ENCODE peak calls at places on chromosomes 1 and 21, in four cellular contexts. D is CD8-positive, alpha-beta T cell; P is vagina; W is kidney. R is an unnamed sample. For H3K36me3, the result is how much of the 10 kb centered on the place peaks cover.

GRCh38 chr1:196214866-196215265 is 393.4 kb downstream of the KCNT2 start:
- DNase-seq in D (no peak), P (no peak), W (no peak), R (no peak)

GRCh38 chr1:43232071-43232470 is 37.7 kb upstream of the TMEM125 start:
- DNase-seq in D (no peak), P (no peak), W (no peak), R (no peak)

GRCh38 chr1:26275580-26276431 is 4.1 kb upstream of the SH3BGRL3 start:
- DNase-seq in D (peak), P (no peak), W (peak), R (peak)

GRCh38 chr1:163069142-163069541 is at the start of gene RGS4:
- DNase-seq in D (no peak), P (no peak), W (peak), R (no peak)

GRCh38 chr1:19384113-19384512 is 72.0 kb downstream of the SLC66A1 start:
- DNase-seq in D (no peak), P (no peak), W (no peak), R (no peak)

GRCh38 chr1:42081475-42081874 is 71.7 kb upstream of the GUCA2B start:
- DNase-seq in D (no peak), P (no peak), W (peak), R (no peak)

GRCh38 chr21:34023691-34024381 is 49.5 kb upstream of the MRPS6 start:
- DNase-seq in D (no peak), P (no peak), W (no peak), R (no peak)

GRCh38 chr1:154866257-154866994 is 3.7 kb downstream of the KCNN3 start:
- DNase-seq in D (no peak), P (no peak), W (no peak), R (no peak)

GRCh38 chr1:44648514-44649250 is 25.6 kb downstream of the TMEM53 start:
- DNase-seq in D (no peak), P (no peak), W (no peak), R (no peak)

GRCh38 chr1:12147116-12147753 is 19.6 kb upstream of the TNFRSF1B start:
- DNase-seq in D (no peak), P (no peak), W (no peak), R (no peak)

GRCh38 chr21:36744560-36745231 is 45.8 kb downstream of the SIM2 start:
- DNase-seq in D (no peak), P (no peak), W (peak), R (no peak)

GRCh38 chr1:211305044-211305443 is 21.6 kb upstream of the TRAF5 start:
- DNase-seq in D (no peak), P (no peak), W (no peak), R (no peak)

GRCh38 chr1:37323486-37324377 is 150.6 kb upstream of the ZC3H12A start:
- DNase-seq in D (no peak), P (no peak), W (peak), R (no peak)

GRCh38 chr1:204188959-204189639 is 7.2 kb downstream of the KISS1 start:
- DNase-seq in D (no peak), P (no peak), W (no peak), R (no peak)

GRCh38 chr1:209029737-209030136 is 553.8 kb upstream of the CAMK1G start:
- DNase-seq in D (no peak), P (no peak), W (no peak), R (no peak)

GRCh38 chr1:231630558-231631205 is 4.1 kb downstream of the DISC1 start:
- DNase-seq in D (no peak), P (no peak), W (no peak), R (no peak)

GRCh38 chr1:64630611-64631010 is 114.3 kb upstream of the RAVER2 start:
- DNase-seq in D (no peak), P (no peak), W (no peak), R (no peak)

GRCh38 chr1:214698589-214698988 is 95.6 kb downstream of the CENPF start:
- DNase-seq in D (no peak), P (no peak), W (no peak), R (no peak)

GRCh38 chr1:229229721-229230135 is 41.2 kb upstream of the RAB4A start:
- DNase-seq in D (no peak), P (no peak), W (no peak), R (no peak)

GRCh38 chr21:45509566-45510465 is 32.4 kb downstream of the SLC19A1 start:
- DNase-seq in D (no peak), P (no peak), W (peak), R (peak)

GRCh38 chr1:1360511-1361169 is 2.3 kb upstream of the MXRA8 start:
- DNase-seq in D (no peak), P (no peak), W (peak), R (peak)

GRCh38 chr1:12478612-12478985 is 139.4 kb downstream of the DHRS3 start:
- DNase-seq in D (peak), P (no peak), W (no peak), R (no peak)

GRCh38 chr1:30537279-30537678 is 186.1 kb downstream of the MATN1 start:
- DNase-seq in D (no peak), P (peak), W (no peak), R (no peak)

GRCh38 chr1:174953657-174954435 is 45.9 kb upstream of the CACYBP start:
- DNase-seq in D (no peak), P (no peak), W (no peak), R (no peak)

GRCh38 chr1:14794136-14794768 is 195.8 kb downstream of the KAZN start:
- DNase-seq in D (no peak), P (no peak), W (no peak), R (no peak)

GRCh38 chr1:221740941-221741363 is 937 bp downstream of the DUSP10 start:
- DNase-seq in D (peak), P (no peak), W (no peak), R (no peak)

GRCh38 chr1:156941675-156942074 is 21.2 kb downstream of the LRRC71 start:
- DNase-seq in D (no peak), P (no peak), W (no peak), R (no peak)
- H3K36me3 ChIP-seq in D (under half), P (under half), W (half or more), R (under half)

GRCh38 chr1:156741613-156741983 is 710 bp upstream of the MRPL24 start:
- DNase-seq in D (no peak), P (no peak), W (no peak), R (no peak)

GRCh38 chr1:156743367-156744302 is 2.7 kb upstream of the MRPL24 start:
- DNase-seq in D (no peak), P (no peak), W (no peak), R (peak)

GRCh38 chr1:156742801-156743200 is 1.9 kb upstream of the MRPL24 start:
- DNase-seq in D (no peak), P (no peak), W (no peak), R (no peak)

GRCh38 chr1:156740679-156741612 is at the start of gene MRPL24:
- DNase-seq in D (peak), P (peak), W (peak), R (peak)

DNA sequence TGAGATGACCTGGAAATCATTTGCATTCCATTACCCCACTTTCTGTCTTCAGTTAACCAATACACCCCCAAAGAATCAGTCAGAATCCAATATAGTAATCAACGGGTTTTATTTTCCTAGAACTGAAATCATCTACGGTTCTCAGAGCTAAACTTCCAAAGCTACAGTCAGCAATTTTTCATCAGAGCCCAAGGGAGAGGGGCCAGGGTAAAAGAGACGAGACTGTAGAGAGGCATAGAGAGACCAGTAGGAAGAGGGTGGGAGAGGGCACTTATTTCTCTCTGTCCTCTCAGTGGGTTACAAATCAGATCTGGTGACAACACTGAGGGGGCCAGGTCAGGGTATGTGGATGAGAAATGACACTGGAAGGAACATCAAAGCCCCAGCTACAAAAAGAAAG is 1.1 kb upstream of the MRPL24 start:
- DNase-seq in D (no peak), P (no peak), W (no peak), R (no peak)
- H3K4me3 ChIP-seq in D (no peak), P (peak), W (no peak), R (no peak)

DNA sequence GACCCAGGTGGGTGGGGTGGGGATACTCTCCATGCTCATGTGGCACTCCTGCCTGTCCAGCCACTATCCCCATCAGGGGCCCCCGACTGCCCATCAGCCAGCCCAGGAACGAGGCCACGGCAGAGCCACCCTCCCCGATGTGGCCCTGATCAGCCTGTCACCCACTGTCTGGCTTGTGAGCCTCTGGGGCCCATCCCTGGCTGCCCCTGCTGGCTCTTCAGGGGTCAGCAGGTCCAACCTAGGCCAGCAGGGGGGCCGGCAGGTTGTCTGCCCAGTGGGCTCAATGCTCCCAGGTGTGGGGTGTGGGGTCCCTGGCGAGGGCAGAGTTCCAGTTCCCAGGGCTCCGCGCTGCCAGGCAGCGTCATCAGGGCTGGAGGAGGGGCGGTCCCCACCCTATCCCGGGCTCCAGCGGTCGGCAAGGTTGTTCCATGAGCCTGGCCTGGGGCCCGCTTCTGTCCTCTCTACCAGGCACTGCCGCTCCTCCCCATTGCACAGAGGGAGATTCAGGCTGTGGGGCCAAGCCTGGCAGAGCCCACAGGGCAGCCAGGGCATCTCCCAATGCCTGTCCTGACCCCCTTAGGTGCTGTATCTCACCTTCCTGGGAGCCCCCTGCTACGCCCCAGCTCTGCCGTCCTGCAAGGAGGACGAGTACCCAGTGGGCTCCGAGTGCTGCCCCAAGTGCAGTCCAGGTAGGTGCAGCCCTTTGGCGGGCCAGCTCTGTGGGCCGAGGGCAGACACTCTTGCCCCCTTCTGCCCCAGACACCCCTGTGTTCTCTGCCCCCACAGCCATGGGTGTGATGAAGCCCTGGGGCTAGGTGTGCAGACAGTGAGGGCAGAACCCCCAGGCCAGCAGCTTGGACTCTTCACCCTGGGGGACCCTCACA is 1.2 kb downstream of the TNFRSF14 start:
- DNase-seq in D (no peak), P (no peak), W (peak), R (no peak)
- H3K27ac ChIP-seq in D (peak), P (peak), W (peak), R (no peak)

DNA sequence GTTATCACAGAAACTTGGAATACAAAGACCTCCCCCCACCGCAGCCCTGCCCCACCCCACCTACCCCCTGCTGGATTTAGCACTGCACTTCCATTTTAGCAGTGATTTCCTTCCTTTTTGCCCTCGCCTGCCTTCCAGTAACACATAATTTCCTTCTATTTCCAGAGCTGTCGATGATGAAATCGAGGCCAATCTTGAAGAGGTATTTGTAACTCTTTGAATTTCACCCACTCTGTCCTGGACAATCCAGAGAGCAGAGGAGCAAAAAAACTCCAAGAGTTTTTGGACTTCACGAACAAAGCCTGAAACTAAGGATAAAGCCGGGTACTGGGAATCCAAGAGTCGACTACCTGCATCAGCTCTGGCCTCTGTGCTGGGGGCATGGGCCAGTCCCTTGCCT is 49.1 kb downstream of the CAPN2 start:
- DNase-seq in D (no peak), P (no peak), W (no peak), R (no peak)
- H3K36me3 ChIP-seq in D (under half), P (under half), W (half or more), R (half or more)

GRCh38 chr1:217525773-217526490 is 105.0 kb downstream of the GPATCH2 start:
- DNase-seq in D (no peak), P (no peak), W (no peak), R (no peak)

GRCh38 chr1:217522280-217522679 is 108.6 kb downstream of the GPATCH2 start:
- DNase-seq in D (no peak), P (no peak), W (no peak), R (no peak)

GRCh38 chr1:217526636-217527035 is 104.3 kb downstream of the GPATCH2 start:
- DNase-seq in D (no peak), P (no peak), W (no peak), R (no peak)

GRCh38 chr1:217527151-217527550 is 103.7 kb downstream of the GPATCH2 start:
- DNase-seq in D (no peak), P (no peak), W (no peak), R (no peak)

DNA sequence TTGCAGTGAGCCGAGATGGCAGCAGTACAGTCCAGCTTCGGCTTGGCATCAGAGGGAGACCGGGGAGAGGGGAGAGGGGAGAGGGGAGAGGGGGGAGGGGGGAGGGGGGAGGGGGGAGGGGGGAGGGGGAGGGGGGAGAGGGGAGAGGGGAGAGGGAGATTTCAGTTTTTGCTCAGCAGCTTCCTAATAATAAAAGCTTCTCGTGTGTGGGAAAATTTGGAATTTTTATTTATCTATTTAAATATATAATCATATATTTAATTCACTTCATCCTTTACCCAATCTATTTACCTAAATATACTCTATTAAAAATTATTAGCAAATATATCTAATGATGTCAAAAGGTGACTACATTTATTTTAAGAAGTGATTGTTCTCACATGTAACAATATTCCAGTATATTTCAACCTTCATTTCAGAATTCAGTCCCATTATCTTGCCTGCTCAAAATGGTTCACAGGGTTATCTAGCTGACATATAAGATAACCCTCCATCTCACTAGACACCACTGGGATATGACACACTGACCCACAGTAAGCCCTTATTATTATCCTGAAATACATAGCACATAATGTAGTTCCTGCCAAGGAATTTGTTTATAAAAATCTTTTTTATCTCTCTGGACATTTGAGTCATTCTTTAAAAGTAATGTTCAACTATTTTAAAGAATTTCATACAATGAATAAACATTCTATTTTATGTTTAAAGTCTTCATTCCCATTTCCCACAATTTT is 105.9 kb downstream of the GPATCH2 start:
- DNase-seq in D (no peak), P (no peak), W (no peak), R (no peak)
- H3K4me3 ChIP-seq in D (no peak), P (no peak), W (no peak), R (no peak)